ENCODE peak calls at places on chromosomes 16 and 17, in six cellular contexts. B is HCEC 1CT; Q is effector memory CD8-positive, alpha-beta T cell; P is Calu3; S is GM04504; L is CD8-positive, alpha-beta T cell. D is an unnamed sample.

GRCh38 chr17:67568961-67569360 is 148.8 kb upstream of the NOL11 start:
- DNase-seq in B (no peak), Q (no peak), P (no peak), S (no peak), L (no peak), D (no peak)

GRCh38 chr17:63431939-63432804 is 13.9 kb downstream of the CYB561 start:
- DNase-seq in B (no peak), Q (no peak), P (no peak), S (peak; percentile 44), L (no peak), D (no peak)

GRCh38 chr17:82444941-82445521 is 5.5 kb downstream of the CYBC1 start:
- DNase-seq in B (no peak), Q (no peak), P (no peak), S (no peak), L (no peak), D (no peak)

GRCh38 chr17:28812980-28813377 is 29.6 kb downstream of the FAM222B start:
- DNase-seq in B (no peak), Q (no peak), P (no peak), S (no peak), L (no peak), D (no peak)

GRCh38 chr16:87713469-87714229 is 52.1 kb downstream of the KLHDC4 start:
- DNase-seq in B (no peak), Q (peak; percentile 55), P (no peak), S (no peak), L (peak; percentile 49), D (no peak)

GRCh38 chr17:19317359-19318095 is 45.0 kb downstream of the B9D1 start:
- DNase-seq in B (peak; percentile 29), Q (no peak), P (no peak), S (no peak), L (no peak), D (no peak)

GRCh38 chr17:27560668-27561067 is 70.3 kb upstream of the LGALS9 start:
- DNase-seq in B (peak; percentile 27), Q (no peak), P (no peak), S (no peak), L (no peak), D (no peak)

GRCh38 chr17:43753488-43754129 is 5.0 kb downstream of the SOST start:
- DNase-seq in B (no peak), Q (no peak), P (peak; percentile 28), S (no peak), L (no peak), D (no peak)

GRCh38 chr16:64343061-64343819 is 778.6 kb downstream of the CDH11 start:
- DNase-seq in B (no peak), Q (no peak), P (no peak), S (no peak), L (no peak), D (no peak)

GRCh38 chr17:55607736-55608341 is 96.6 kb upstream of the SMIM36 start:
- DNase-seq in B (peak; percentile 82), Q (no peak), P (peak; percentile 37), S (no peak), L (no peak), D (no peak)

D was measured in GM04503.